ENCODE peak calls at places on chromosomes 6 and 20, in seven cellular contexts. One of them, this sample, is unnamed.

GRCh38 chr6:31765910-31766794 is 3.7 kb downstream of the SAPCD1 start:
- DNase-seq in GM12891: no peak
- DNase-seq in T47D: no peak
- DNase-seq in transverse colon: no peak
- DNase-seq in A549: no peak
- DNase-seq in HTR-8/SVneo: no peak
- DNase-seq in stimulated activated CD8-positive, alpha-beta memory T cell treated with anti-CD3 and anti-CD28 coated beads, Interleukin-4, amount 100 ng/mL, for 48 hours: no peak
- DNase-seq in this sample: no peak

GRCh38 chr6:128208078-128208477 is 307.2 kb upstream of the THEMIS start:
- DNase-seq in GM12891: no peak
- DNase-seq in T47D: no peak
- DNase-seq in transverse colon: no peak
- DNase-seq in A549: no peak
- DNase-seq in HTR-8/SVneo: no peak
- DNase-seq in stimulated activated CD8-positive, alpha-beta memory T cell treated with anti-CD3 and anti-CD28 coated beads, Interleukin-4, amount 100 ng/mL, for 48 hours: no peak
- DNase-seq in this sample: no peak

GRCh38 chr20:3222635-3223600 is 13.6 kb downstream of the ITPA start:
- DNase-seq in GM12891: peak; percentile 76
- DNase-seq in T47D: no peak
- DNase-seq in transverse colon: no peak
- DNase-seq in A549: peak; percentile 69
- DNase-seq in HTR-8/SVneo: no peak
- DNase-seq in stimulated activated CD8-positive, alpha-beta memory T cell treated with anti-CD3 and anti-CD28 coated beads, Interleukin-4, amount 100 ng/mL, for 48 hours: peak; percentile 37
- DNase-seq in this sample: peak; percentile 94

GRCh38 chr6:23396934-23397333 is 729.1 kb upstream of the NRSN1 start:
- DNase-seq in GM12891: no peak
- DNase-seq in T47D: no peak
- DNase-seq in transverse colon: no peak
- DNase-seq in A549: no peak
- DNase-seq in HTR-8/SVneo: no peak
- DNase-seq in stimulated activated CD8-positive, alpha-beta memory T cell treated with anti-CD3 and anti-CD28 coated beads, Interleukin-4, amount 100 ng/mL, for 48 hours: no peak
- DNase-seq in this sample: no peak

GRCh38 chr6:658244-658643 is 1.3 kb upstream of the HUS1B start:
- DNase-seq in GM12891: no peak
- DNase-seq in T47D: no peak
- DNase-seq in transverse colon: no peak
- DNase-seq in A549: no peak
- DNase-seq in HTR-8/SVneo: no peak
- DNase-seq in stimulated activated CD8-positive, alpha-beta memory T cell treated with anti-CD3 and anti-CD28 coated beads, Interleukin-4, amount 100 ng/mL, for 48 hours: no peak
- DNase-seq in this sample: peak; percentile 7

GRCh38 chr6:145498425-145498824 is 236.9 kb downstream of the EPM2A start:
- DNase-seq in GM12891: no peak
- DNase-seq in T47D: no peak
- DNase-seq in transverse colon: no peak
- DNase-seq in A549: no peak
- DNase-seq in HTR-8/SVneo: no peak
- DNase-seq in stimulated activated CD8-positive, alpha-beta memory T cell treated with anti-CD3 and anti-CD28 coated beads, Interleukin-4, amount 100 ng/mL, for 48 hours: no peak
- DNase-seq in this sample: no peak

GRCh38 chr20:36728986-36729385 is 16.9 kb downstream of the NDRG3 start:
- DNase-seq in GM12891: no peak
- DNase-seq in T47D: no peak
- DNase-seq in transverse colon: no peak
- DNase-seq in A549: peak; percentile 34
- DNase-seq in HTR-8/SVneo: peak; percentile 62
- DNase-seq in stimulated activated CD8-positive, alpha-beta memory T cell treated with anti-CD3 and anti-CD28 coated beads, Interleukin-4, amount 100 ng/mL, for 48 hours: no peak
- DNase-seq in this sample: no peak

GRCh38 chr6:154352898-154353585 is 3.6 kb downstream of the IPCEF1 start:
- DNase-seq in GM12891: peak; percentile 25
- DNase-seq in T47D: no peak
- DNase-seq in transverse colon: no peak
- DNase-seq in A549: no peak
- DNase-seq in HTR-8/SVneo: no peak
- DNase-seq in stimulated activated CD8-positive, alpha-beta memory T cell treated with anti-CD3 and anti-CD28 coated beads, Interleukin-4, amount 100 ng/mL, for 48 hours: peak; percentile 52
- DNase-seq in this sample: no peak

GRCh38 chr20:58956078-58956477 is 25.0 kb upstream of the NELFCD start:
- DNase-seq in GM12891: no peak
- DNase-seq in T47D: no peak
- DNase-seq in transverse colon: no peak
- DNase-seq in A549: no peak
- DNase-seq in HTR-8/SVneo: no peak
- DNase-seq in stimulated activated CD8-positive, alpha-beta memory T cell treated with anti-CD3 and anti-CD28 coated beads, Interleukin-4, amount 100 ng/mL, for 48 hours: no peak
- DNase-seq in this sample: no peak

GRCh38 chr20:48205281-48205782 is 420.1 kb upstream of the SULF2 start:
- DNase-seq in GM12891: no peak
- DNase-seq in T47D: no peak
- DNase-seq in transverse colon: no peak
- DNase-seq in A549: no peak
- DNase-seq in HTR-8/SVneo: no peak
- DNase-seq in stimulated activated CD8-positive, alpha-beta memory T cell treated with anti-CD3 and anti-CD28 coated beads, Interleukin-4, amount 100 ng/mL, for 48 hours: no peak
- DNase-seq in this sample: no peak

GRCh38 chr6:12395898-12396297 is 105.7 kb downstream of the EDN1 start:
- DNase-seq in GM12891: no peak
- DNase-seq in T47D: no peak
- DNase-seq in transverse colon: no peak
- DNase-seq in A549: no peak
- DNase-seq in HTR-8/SVneo: no peak
- DNase-seq in stimulated activated CD8-positive, alpha-beta memory T cell treated with anti-CD3 and anti-CD28 coated beads, Interleukin-4, amount 100 ng/mL, for 48 hours: no peak
- DNase-seq in this sample: no peak